ENCODE peak calls at places on chromosome 14, in six cellular contexts. One of them, this sample, is unnamed.

GRCh38 chr14:40417777-40418401 is 985.7 kb upstream of the FBXO33 start:
- DNase-seq in stomach: peak
- DNase-seq in DMS 273 treated with DMSO at 0.1 percent for 48 hours: no peak
- DNase-seq in NCI-H187 treated with DMSO at 0.1 percent for 48 hours: peak
- DNase-seq in GM19239: peak
- DNase-seq in GM04503: no peak
- DNase-seq in this sample: peak

GRCh38 chr14:59123526-59123925 is 64.9 kb upstream of the DAAM1 start:
- DNase-seq in DMS 273 treated with DMSO at 0.1 percent for 48 hours: no peak
- DNase-seq in NCI-H187 treated with DMSO at 0.1 percent for 48 hours: no peak
- DNase-seq in GM19239: no peak
- DNase-seq in GM04503: no peak
- DNase-seq in stomach: no peak
- DNase-seq in this sample: no peak

GRCh38 chr14:71054706-71055105 is 147.4 kb downstream of the PCNX1 start:
- DNase-seq in NCI-H187 treated with DMSO at 0.1 percent for 48 hours: no peak
- DNase-seq in GM19239: no peak
- DNase-seq in GM04503: no peak
- DNase-seq in DMS 273 treated with DMSO at 0.1 percent for 48 hours: no peak
- DNase-seq in stomach: no peak
- DNase-seq in this sample: no peak

GRCh38 chr14:92459479-92460421 is 53.8 kb upstream of the RIN3 start:
- DNase-seq in stomach: no peak
- DNase-seq in DMS 273 treated with DMSO at 0.1 percent for 48 hours: no peak
- DNase-seq in GM04503: no peak
- DNase-seq in NCI-H187 treated with DMSO at 0.1 percent for 48 hours: no peak
- DNase-seq in GM19239: no peak
- DNase-seq in this sample: no peak

GRCh38 chr14:102348376-102348775 is 14.3 kb downstream of the CINP start:
- DNase-seq in NCI-H187 treated with DMSO at 0.1 percent for 48 hours: no peak
- DNase-seq in GM19239: no peak
- DNase-seq in stomach: no peak
- DNase-seq in DMS 273 treated with DMSO at 0.1 percent for 48 hours: no peak
- DNase-seq in GM04503: no peak
- DNase-seq in this sample: no peak

GRCh38 chr14:68762944-68763831 is 29.7 kb downstream of the ZFP36L1 start:
- DNase-seq in GM04503: peak
- DNase-seq in NCI-H187 treated with DMSO at 0.1 percent for 48 hours: no peak
- DNase-seq in stomach: peak
- DNase-seq in DMS 273 treated with DMSO at 0.1 percent for 48 hours: peak
- DNase-seq in GM19239: no peak
- DNase-seq in this sample: no peak

GRCh38 chr14:81416233-81416927 is 16.3 kb upstream of the STON2 start:
- DNase-seq in GM19239: no peak
- DNase-seq in GM04503: no peak
- DNase-seq in DMS 273 treated with DMSO at 0.1 percent for 48 hours: no peak
- DNase-seq in NCI-H187 treated with DMSO at 0.1 percent for 48 hours: no peak
- DNase-seq in stomach: no peak
- DNase-seq in this sample: no peak

GRCh38 chr14:54622189-54622958 is 55.4 kb downstream of the SAMD4A start:
- DNase-seq in GM04503: no peak
- DNase-seq in DMS 273 treated with DMSO at 0.1 percent for 48 hours: no peak
- DNase-seq in NCI-H187 treated with DMSO at 0.1 percent for 48 hours: no peak
- DNase-seq in GM19239: no peak
- DNase-seq in stomach: no peak
- DNase-seq in this sample: no peak

GRCh38 chr14:95525999-95526398 is 8.9 kb upstream of the GLRX5 start:
- DNase-seq in GM19239: no peak
- DNase-seq in stomach: no peak
- DNase-seq in DMS 273 treated with DMSO at 0.1 percent for 48 hours: no peak
- DNase-seq in NCI-H187 treated with DMSO at 0.1 percent for 48 hours: no peak
- DNase-seq in GM04503: no peak
- DNase-seq in this sample: no peak

GRCh38 chr14:61461808-61462275 is 140.5 kb downstream of the PRKCH start:
- DNase-seq in GM19239: no peak
- DNase-seq in GM04503: no peak
- DNase-seq in DMS 273 treated with DMSO at 0.1 percent for 48 hours: peak
- DNase-seq in stomach: no peak
- DNase-seq in NCI-H187 treated with DMSO at 0.1 percent for 48 hours: peak
- DNase-seq in this sample: peak

GRCh38 chr14:92486881-92487280 is 26.7 kb upstream of the RIN3 start:
- DNase-seq in stomach: no peak
- DNase-seq in GM19239: no peak
- DNase-seq in NCI-H187 treated with DMSO at 0.1 percent for 48 hours: no peak
- DNase-seq in DMS 273 treated with DMSO at 0.1 percent for 48 hours: no peak
- DNase-seq in GM04503: no peak
- DNase-seq in this sample: no peak

GRCh38 chr14:75496755-75497154 is 25.5 kb upstream of the BATF start:
- DNase-seq in stomach: no peak
- DNase-seq in GM19239: no peak
- DNase-seq in GM04503: no peak
- DNase-seq in NCI-H187 treated with DMSO at 0.1 percent for 48 hours: no peak
- DNase-seq in DMS 273 treated with DMSO at 0.1 percent for 48 hours: no peak
- DNase-seq in this sample: no peak

GRCh38 chr14:58238252-58239247 is 6.1 kb upstream of the PSMA3 start:
- DNase-seq in DMS 273 treated with DMSO at 0.1 percent for 48 hours: no peak
- DNase-seq in GM04503: no peak
- DNase-seq in GM19239: no peak
- DNase-seq in NCI-H187 treated with DMSO at 0.1 percent for 48 hours: no peak
- DNase-seq in stomach: no peak
- DNase-seq in this sample: no peak

GRCh38 chr14:50943943-50944646 is at the start of gene PYGL:
- DNase-seq in NCI-H187 treated with DMSO at 0.1 percent for 48 hours: no peak
- DNase-seq in stomach: peak
- DNase-seq in GM04503: no peak
- DNase-seq in DMS 273 treated with DMSO at 0.1 percent for 48 hours: peak
- DNase-seq in GM19239: peak
- DNase-seq in this sample: peak

This sample was measured in NCI-H446.